ENCODE peak calls at places on chromosomes 16 and 17, in four cellular contexts. One of them, this sample, is unnamed.

GRCh38 chr17:74199306-74200092 is 4.0 kb upstream of the RPL38 start:
- DNase-seq in amygdala: no peak
- DNase-seq in substantia nigra: peak
- DNase-seq in dorsolateral prefrontal cortex: peak
- DNase-seq in this sample: no peak

GRCh38 chr17:77528516-77529327 is 388.0 kb downstream of the SEC14L1 start:
- DNase-seq in amygdala: no peak
- DNase-seq in dorsolateral prefrontal cortex: peak
- DNase-seq in substantia nigra: no peak
- DNase-seq in this sample: peak

GRCh38 chr16:24858219-24859041 is 12.7 kb downstream of the SLC5A11 start:
- DNase-seq in substantia nigra: no peak
- DNase-seq in amygdala: no peak
- DNase-seq in dorsolateral prefrontal cortex: no peak
- DNase-seq in this sample: peak

GRCh38 chr17:57329380-57330214 is 73.3 kb downstream of the MSI2 start:
- DNase-seq in dorsolateral prefrontal cortex: no peak
- DNase-seq in substantia nigra: no peak
- DNase-seq in amygdala: no peak
- DNase-seq in this sample: no peak

GRCh38 chr17:66584927-66585326 is 250.0 kb upstream of the CACNG5 start:
- DNase-seq in substantia nigra: no peak
- DNase-seq in amygdala: no peak
- DNase-seq in dorsolateral prefrontal cortex: no peak
- DNase-seq in this sample: no peak

GRCh38 chr16:67822511-67822910 is 15.8 kb downstream of the TSNAXIP1 start:
- DNase-seq in substantia nigra: no peak
- DNase-seq in dorsolateral prefrontal cortex: no peak
- DNase-seq in amygdala: no peak
- DNase-seq in this sample: no peak

GRCh38 chr17:76872221-76872873 is 4.1 kb downstream of the MGAT5B start:
- DNase-seq in amygdala: no peak
- DNase-seq in substantia nigra: no peak
- DNase-seq in dorsolateral prefrontal cortex: peak
- DNase-seq in this sample: no peak

GRCh38 chr17:7326186-7326585 is 2.9 kb downstream of the NEURL4 start:
- DNase-seq in amygdala: no peak
- DNase-seq in substantia nigra: no peak
- DNase-seq in dorsolateral prefrontal cortex: no peak
- DNase-seq in this sample: no peak

This sample was measured in NCI-H446.